ENCODE peak calls at places on chromosomes 5 and 9, in seven cellular contexts. One of them, this sample, is unnamed.

GRCh38 chr5:94017579-94017978 is 276.2 kb upstream of the POU5F2 start:
- DNase-seq in naive thymus-derived CD4-positive, alpha-beta T cell: no peak
- DNase-seq in breast epithelium: no peak
- DNase-seq in aorta: no peak
- DNase-seq in RWPE1: no peak
- DNase-seq in sigmoid colon: no peak
- DNase-seq in DND-41: no peak
- DNase-seq in this sample: no peak

GRCh38 chr5:137876101-137876500 is 8.4 kb downstream of the MYOT start:
- DNase-seq in naive thymus-derived CD4-positive, alpha-beta T cell: no peak
- DNase-seq in breast epithelium: no peak
- DNase-seq in aorta: no peak
- DNase-seq in RWPE1: no peak
- DNase-seq in sigmoid colon: no peak
- DNase-seq in DND-41: no peak
- DNase-seq in this sample: no peak

GRCh38 chr5:132473019-132473531 is 17.5 kb downstream of the IRF1 start:
- DNase-seq in naive thymus-derived CD4-positive, alpha-beta T cell: peak
- DNase-seq in breast epithelium: peak
- DNase-seq in aorta: no peak
- DNase-seq in RWPE1: no peak
- DNase-seq in sigmoid colon: peak
- DNase-seq in DND-41: peak
- DNase-seq in this sample: no peak

GRCh38 chr5:54884195-54884536 is 101.2 kb downstream of the ESM1 start:
- DNase-seq in naive thymus-derived CD4-positive, alpha-beta T cell: no peak
- DNase-seq in breast epithelium: no peak
- DNase-seq in aorta: no peak
- DNase-seq in RWPE1: no peak
- DNase-seq in sigmoid colon: no peak
- DNase-seq in DND-41: no peak
- DNase-seq in this sample: no peak

GRCh38 chr5:111254613-111255012 is 30.4 kb downstream of the CAMK4 start:
- DNase-seq in naive thymus-derived CD4-positive, alpha-beta T cell: peak
- DNase-seq in breast epithelium: no peak
- DNase-seq in aorta: no peak
- DNase-seq in RWPE1: no peak
- DNase-seq in sigmoid colon: no peak
- DNase-seq in DND-41: peak
- DNase-seq in this sample: no peak

GRCh38 chr5:149271717-149272558 is at the start of gene AFAP1L1:
- DNase-seq in naive thymus-derived CD4-positive, alpha-beta T cell: peak
- DNase-seq in breast epithelium: no peak
- DNase-seq in aorta: peak
- DNase-seq in RWPE1: peak
- DNase-seq in sigmoid colon: peak
- DNase-seq in DND-41: no peak
- DNase-seq in this sample: no peak

GRCh38 chr5:61450170-61450815 is 118.2 kb downstream of the ZSWIM6 start:
- DNase-seq in naive thymus-derived CD4-positive, alpha-beta T cell: no peak
- DNase-seq in breast epithelium: no peak
- DNase-seq in aorta: no peak
- DNase-seq in RWPE1: peak
- DNase-seq in sigmoid colon: no peak
- DNase-seq in DND-41: no peak
- DNase-seq in this sample: peak

GRCh38 chr5:31378838-31379237 is 153.1 kb downstream of the DROSHA start:
- DNase-seq in naive thymus-derived CD4-positive, alpha-beta T cell: no peak
- DNase-seq in breast epithelium: no peak
- DNase-seq in aorta: no peak
- DNase-seq in RWPE1: no peak
- DNase-seq in sigmoid colon: no peak
- DNase-seq in DND-41: no peak
- DNase-seq in this sample: no peak

GRCh38 chr9:84174486-84174885 is 166.1 kb downstream of the SLC28A3 start:
- DNase-seq in naive thymus-derived CD4-positive, alpha-beta T cell: no peak
- DNase-seq in breast epithelium: no peak
- DNase-seq in aorta: no peak
- DNase-seq in RWPE1: no peak
- DNase-seq in sigmoid colon: no peak
- DNase-seq in DND-41: no peak
- DNase-seq in this sample: no peak

GRCh38 chr5:16554110-16554509 is 62.7 kb downstream of the RETREG1 start:
- DNase-seq in naive thymus-derived CD4-positive, alpha-beta T cell: no peak
- DNase-seq in breast epithelium: no peak
- DNase-seq in aorta: no peak
- DNase-seq in RWPE1: no peak
- DNase-seq in sigmoid colon: no peak
- DNase-seq in DND-41: no peak
- DNase-seq in this sample: no peak

GRCh38 chr9:115226152-115226551 is 108.2 kb upstream of the TNC start:
- DNase-seq in naive thymus-derived CD4-positive, alpha-beta T cell: no peak
- DNase-seq in breast epithelium: no peak
- DNase-seq in aorta: no peak
- DNase-seq in RWPE1: no peak
- DNase-seq in sigmoid colon: no peak
- DNase-seq in DND-41: no peak
- DNase-seq in this sample: no peak

GRCh38 chr9:129250786-129251185 is 72.7 kb upstream of the IER5L start:
- DNase-seq in naive thymus-derived CD4-positive, alpha-beta T cell: no peak
- DNase-seq in breast epithelium: no peak
- DNase-seq in aorta: no peak
- DNase-seq in RWPE1: no peak
- DNase-seq in sigmoid colon: no peak
- DNase-seq in DND-41: no peak
- DNase-seq in this sample: no peak

GRCh38 chr5:93658044-93658443 is 75.0 kb downstream of the NR2F1 start:
- DNase-seq in naive thymus-derived CD4-positive, alpha-beta T cell: no peak
- DNase-seq in breast epithelium: no peak
- DNase-seq in aorta: no peak
- DNase-seq in RWPE1: no peak
- DNase-seq in sigmoid colon: no peak
- DNase-seq in DND-41: no peak
- DNase-seq in this sample: no peak

GRCh38 chr5:69046375-69046957 is 47.3 kb upstream of the SLC30A5 start:
- DNase-seq in naive thymus-derived CD4-positive, alpha-beta T cell: no peak
- DNase-seq in breast epithelium: no peak
- DNase-seq in aorta: no peak
- DNase-seq in RWPE1: no peak
- DNase-seq in sigmoid colon: no peak
- DNase-seq in DND-41: no peak
- DNase-seq in this sample: no peak
- H3K27ac ChIP-seq in naive thymus-derived CD4-positive, alpha-beta T cell: no peak
- H3K27ac ChIP-seq in breast epithelium: no peak
- H3K27ac ChIP-seq in aorta: no peak
- H3K27ac ChIP-seq in RWPE1: no peak
- H3K27ac ChIP-seq in sigmoid colon: no peak
- H3K27ac ChIP-seq in DND-41: no peak
- H3K27ac ChIP-seq in this sample: no peak

GRCh38 chr9:4193391-4193790 is 106.5 kb downstream of the GLIS3 start:
- DNase-seq in naive thymus-derived CD4-positive, alpha-beta T cell: no peak
- DNase-seq in breast epithelium: no peak
- DNase-seq in aorta: no peak
- DNase-seq in RWPE1: no peak
- DNase-seq in sigmoid colon: no peak
- DNase-seq in DND-41: no peak
- DNase-seq in this sample: no peak

GRCh38 chr9:4196886-4197285 is 103.0 kb downstream of the GLIS3 start:
- DNase-seq in naive thymus-derived CD4-positive, alpha-beta T cell: no peak
- DNase-seq in breast epithelium: no peak
- DNase-seq in aorta: no peak
- DNase-seq in RWPE1: no peak
- DNase-seq in sigmoid colon: no peak
- DNase-seq in DND-41: peak
- DNase-seq in this sample: no peak

GRCh38 chr9:4196376-4196775 is 103.5 kb downstream of the GLIS3 start:
- DNase-seq in naive thymus-derived CD4-positive, alpha-beta T cell: no peak
- DNase-seq in breast epithelium: no peak
- DNase-seq in aorta: no peak
- DNase-seq in RWPE1: no peak
- DNase-seq in sigmoid colon: no peak
- DNase-seq in DND-41: no peak
- DNase-seq in this sample: no peak

GRCh38 chr9:4195285-4195684 is 104.6 kb downstream of the GLIS3 start:
- DNase-seq in naive thymus-derived CD4-positive, alpha-beta T cell: no peak
- DNase-seq in breast epithelium: no peak
- DNase-seq in aorta: no peak
- DNase-seq in RWPE1: no peak
- DNase-seq in sigmoid colon: no peak
- DNase-seq in DND-41: no peak
- DNase-seq in this sample: no peak

DNA sequence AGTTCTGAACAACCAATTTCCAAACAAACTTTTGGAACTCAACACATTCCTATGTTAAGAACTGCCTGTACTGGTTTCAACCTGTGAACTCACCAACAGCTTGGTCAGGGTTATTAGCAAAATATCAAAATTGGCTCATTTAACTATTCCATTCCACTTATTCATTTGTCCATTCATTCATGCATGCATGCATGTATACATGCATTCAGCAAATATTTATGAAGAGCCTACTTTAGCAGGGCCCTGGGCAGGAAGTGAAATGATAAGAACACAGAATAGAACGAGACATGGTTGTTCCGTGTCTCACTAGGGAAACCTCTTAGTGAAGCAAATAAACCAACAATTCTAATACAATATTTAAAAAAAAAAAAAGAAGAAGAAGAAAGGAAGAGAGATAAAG is 107.4 kb downstream of the GLIS3 start:
- DNase-seq in naive thymus-derived CD4-positive, alpha-beta T cell: no peak
- DNase-seq in breast epithelium: no peak
- DNase-seq in aorta: no peak
- DNase-seq in RWPE1: no peak
- DNase-seq in sigmoid colon: no peak
- DNase-seq in DND-41: no peak
- DNase-seq in this sample: no peak
- H3K27ac ChIP-seq in naive thymus-derived CD4-positive, alpha-beta T cell: no peak
- H3K27ac ChIP-seq in breast epithelium: no peak
- H3K27ac ChIP-seq in aorta: no peak
- H3K27ac ChIP-seq in RWPE1: no peak
- H3K27ac ChIP-seq in sigmoid colon: no peak
- H3K27ac ChIP-seq in DND-41: no peak
- H3K27ac ChIP-seq in this sample: no peak

GRCh38 chr9:136092353-136092650 is 2.8 kb downstream of the NACC2 start:
- DNase-seq in naive thymus-derived CD4-positive, alpha-beta T cell: no peak
- DNase-seq in breast epithelium: no peak
- DNase-seq in aorta: no peak
- DNase-seq in RWPE1: no peak
- DNase-seq in sigmoid colon: no peak
- DNase-seq in DND-41: no peak
- DNase-seq in this sample: no peak

GRCh38 chr9:136090060-136090735 is 4.9 kb downstream of the NACC2 start:
- DNase-seq in naive thymus-derived CD4-positive, alpha-beta T cell: no peak
- DNase-seq in breast epithelium: no peak
- DNase-seq in aorta: no peak
- DNase-seq in RWPE1: no peak
- DNase-seq in sigmoid colon: peak
- DNase-seq in DND-41: no peak
- DNase-seq in this sample: no peak

GRCh38 chr9:136090768-136091581 is 4.1 kb downstream of the NACC2 start:
- DNase-seq in naive thymus-derived CD4-positive, alpha-beta T cell: no peak
- DNase-seq in breast epithelium: no peak
- DNase-seq in aorta: peak
- DNase-seq in RWPE1: no peak
- DNase-seq in sigmoid colon: peak
- DNase-seq in DND-41: no peak
- DNase-seq in this sample: no peak

GRCh38 chr9:136092741-136093140 is 2.3 kb downstream of the NACC2 start:
- DNase-seq in naive thymus-derived CD4-positive, alpha-beta T cell: no peak
- DNase-seq in breast epithelium: no peak
- DNase-seq in aorta: no peak
- DNase-seq in RWPE1: no peak
- DNase-seq in sigmoid colon: no peak
- DNase-seq in DND-41: no peak
- DNase-seq in this sample: no peak

DNA sequence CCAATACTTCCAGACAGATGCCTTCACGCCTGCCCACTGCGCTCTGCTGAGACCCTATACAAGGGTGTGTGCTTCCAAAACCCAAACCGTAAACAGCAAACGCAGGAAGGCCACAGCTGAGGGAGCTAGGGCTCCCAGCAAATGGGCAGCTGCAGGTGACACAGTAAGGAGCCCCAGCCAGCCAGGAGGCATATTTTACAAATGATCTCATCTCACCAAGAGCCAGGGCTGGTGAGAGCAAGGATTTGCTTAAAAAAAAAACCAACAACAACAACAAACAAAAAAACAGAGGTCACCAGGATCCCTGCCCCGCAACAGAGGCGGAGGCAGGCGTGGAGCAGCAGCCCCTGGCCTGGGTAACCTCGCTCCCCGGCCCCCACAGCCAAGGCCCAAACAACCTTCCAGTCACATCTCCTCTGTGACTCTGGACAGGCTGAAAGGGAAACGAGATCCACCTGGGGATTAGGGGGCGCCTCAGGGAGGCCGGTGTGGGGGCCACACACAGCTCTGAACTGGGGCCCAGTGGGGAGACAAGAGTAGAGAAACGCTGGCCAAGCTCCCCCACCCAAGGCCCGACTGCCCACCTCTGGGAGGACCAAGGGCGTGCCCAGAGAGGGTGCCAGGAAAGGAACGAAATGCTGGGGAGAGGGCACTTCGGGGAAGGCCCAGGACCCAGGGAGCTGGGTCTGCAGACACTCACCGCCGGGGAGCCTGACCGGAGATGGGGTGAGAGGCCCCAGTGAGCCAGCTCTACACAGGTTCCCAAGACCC is 3.3 kb downstream of the NACC2 start:
- DNase-seq in naive thymus-derived CD4-positive, alpha-beta T cell: no peak
- DNase-seq in breast epithelium: no peak
- DNase-seq in aorta: no peak
- DNase-seq in RWPE1: no peak
- DNase-seq in sigmoid colon: no peak
- DNase-seq in DND-41: no peak
- DNase-seq in this sample: no peak
- H3K27ac ChIP-seq in naive thymus-derived CD4-positive, alpha-beta T cell: no peak
- H3K27ac ChIP-seq in breast epithelium: peak
- H3K27ac ChIP-seq in aorta: peak
- H3K27ac ChIP-seq in RWPE1: peak
- H3K27ac ChIP-seq in sigmoid colon: peak
- H3K27ac ChIP-seq in DND-41: no peak
- H3K27ac ChIP-seq in this sample: peak

GRCh38 chr5:42943931-42944631 is 96.0 kb downstream of the ANXA2R start:
- DNase-seq in naive thymus-derived CD4-positive, alpha-beta T cell: no peak
- DNase-seq in breast epithelium: no peak
- DNase-seq in aorta: no peak
- DNase-seq in RWPE1: no peak
- DNase-seq in sigmoid colon: no peak
- DNase-seq in DND-41: no peak
- DNase-seq in this sample: no peak

GRCh38 chr5:42949348-42950090 is 90.6 kb downstream of the ANXA2R start:
- DNase-seq in naive thymus-derived CD4-positive, alpha-beta T cell: peak
- DNase-seq in breast epithelium: no peak
- DNase-seq in aorta: peak
- DNase-seq in RWPE1: no peak
- DNase-seq in sigmoid colon: peak
- DNase-seq in DND-41: no peak
- DNase-seq in this sample: no peak

GRCh38 chr5:42948961-42949347 is 91.2 kb downstream of the ANXA2R start:
- DNase-seq in naive thymus-derived CD4-positive, alpha-beta T cell: no peak
- DNase-seq in breast epithelium: no peak
- DNase-seq in aorta: no peak
- DNase-seq in RWPE1: no peak
- DNase-seq in sigmoid colon: no peak
- DNase-seq in DND-41: no peak
- DNase-seq in this sample: no peak

GRCh38 chr5:42940853-42941252 is 99.3 kb downstream of the ANXA2R start:
- DNase-seq in naive thymus-derived CD4-positive, alpha-beta T cell: no peak
- DNase-seq in breast epithelium: no peak
- DNase-seq in aorta: no peak
- DNase-seq in RWPE1: no peak
- DNase-seq in sigmoid colon: no peak
- DNase-seq in DND-41: no peak
- DNase-seq in this sample: no peak

GRCh38 chr5:42944989-42945388 is 95.1 kb downstream of the ANXA2R start:
- DNase-seq in naive thymus-derived CD4-positive, alpha-beta T cell: no peak
- DNase-seq in breast epithelium: no peak
- DNase-seq in aorta: no peak
- DNase-seq in RWPE1: peak
- DNase-seq in sigmoid colon: no peak
- DNase-seq in DND-41: no peak
- DNase-seq in this sample: no peak
- H3K27ac ChIP-seq in naive thymus-derived CD4-positive, alpha-beta T cell: no peak
- H3K27ac ChIP-seq in breast epithelium: no peak
- H3K27ac ChIP-seq in aorta: no peak
- H3K27ac ChIP-seq in RWPE1: peak
- H3K27ac ChIP-seq in sigmoid colon: no peak
- H3K27ac ChIP-seq in DND-41: no peak
- H3K27ac ChIP-seq in this sample: no peak